ENCODE peak calls at places on chromosomes 2 and 18, in ten cellular contexts. U is EL; V is Calu3; A is activated CD4-positive, CD25-positive, alpha-beta regulatory T cell treated with anti-CD3 and anti-CD28 coated beads, Interleukin-2, amount 50 U/mL, for 72 hours; G is GM10248; R is GM12865; X is GM03348; M is fibroblast of lung; D is hippocampal formation; C is stimulated activated CD4-positive, alpha-beta T cell treated with anti-CD3 and anti-CD28 coated beads, Interleukin-15, amount 100 ng/mL, for 24 hours. P is an unnamed sample.

GRCh38 chr2:37599688-37600525 is 71.5 kb downstream of the CDC42EP3 start:
- DNase-seq in M (no peak), C (peak), V (no peak), G (no peak), R (no peak), D (no peak), U (no peak), X (no peak), A (no peak), P (no peak)

GRCh38 chr2:68157002-68157401 is 686 bp upstream of the PNO1 start:
- DNase-seq in G (no peak), D (no peak), U (no peak), A (no peak), R (no peak), C (no peak), M (peak), X (peak), V (no peak), P (no peak)

GRCh38 chr2:108927936-108928659 is 60.9 kb downstream of the EDAR start:
- DNase-seq in M (peak), D (no peak), U (peak), R (peak), X (peak), C (peak), G (peak), V (peak), A (no peak), P (no peak)

GRCh38 chr18:71212222-71212621 is 923.4 kb downstream of the SOCS6 start:
- DNase-seq in M (no peak), U (no peak), V (no peak), R (no peak), A (no peak), C (no peak), G (no peak), D (no peak), X (no peak), P (no peak)

GRCh38 chr2:106127776-106128268 is 66.3 kb downstream of the UXS1 start:
- DNase-seq in C (no peak), X (no peak), M (no peak), D (no peak), U (no peak), G (no peak), A (no peak), R (no peak), V (no peak), P (no peak)

GRCh38 chr2:31318360-31319336 is 84.7 kb downstream of the EHD3 start:
- DNase-seq in A (no peak), M (peak), V (no peak), R (peak), D (no peak), U (peak), G (no peak), X (peak), C (peak), P (no peak)

GRCh38 chr18:23133860-23134779 is 1.2 kb upstream of the CABLES1 start:
- DNase-seq in X (no peak), A (no peak), U (no peak), R (peak), D (no peak), G (peak), C (peak), V (peak), M (no peak), P (peak)

GRCh38 chr2:233124449-233125080 is 64.4 kb downstream of the INPP5D start:
- DNase-seq in A (no peak), U (no peak), X (no peak), G (peak), V (no peak), C (no peak), D (peak), M (no peak), R (peak), P (no peak)

GRCh38 chr18:32057624-32058165 is 34.0 kb upstream of the RNF138 start:
- DNase-seq in R (no peak), M (no peak), X (no peak), D (no peak), U (no peak), A (no peak), C (no peak), G (no peak), V (no peak), P (peak)

GRCh38 chr18:67318651-67319050 is 197.9 kb downstream of the DSEL start:
- DNase-seq in M (peak), V (no peak), G (no peak), A (no peak), C (no peak), D (no peak), R (no peak), X (peak), U (peak), P (no peak)

GRCh38 chr2:200318940-200319435 is 12.5 kb downstream of the SPATS2L start:
- DNase-seq in V (no peak), D (no peak), G (no peak), A (no peak), M (no peak), C (no peak), X (no peak), R (no peak), U (no peak), P (no peak)

GRCh38 chr2:68812256-68812655 is 58.9 kb downstream of the BMP10 start:
- DNase-seq in C (no peak), X (no peak), D (no peak), R (no peak), U (no peak), G (no peak), A (no peak), V (no peak), M (no peak), P (no peak)

GRCh38 chr18:3329871-3330270 is 67.9 kb downstream of the MYL12B start:
- DNase-seq in G (no peak), R (no peak), X (no peak), A (no peak), C (no peak), D (no peak), V (no peak), U (peak), M (no peak), P (no peak)

GRCh38 chr2:126658910-126659613 is 3.1 kb downstream of the GYPC start:
- DNase-seq in G (peak), A (peak), U (peak), R (peak), D (no peak), X (peak), M (peak), C (peak), V (no peak), P (no peak)

GRCh38 chr2:232369126-232369955 is 9.2 kb upstream of the ALPP start:
- DNase-seq in G (no peak), A (no peak), X (no peak), U (no peak), R (no peak), M (no peak), V (no peak), C (no peak), D (no peak), P (no peak)

GRCh38 chr18:47730795-47731194 is 199.7 kb downstream of the SMAD2 start:
- DNase-seq in R (no peak), A (no peak), V (no peak), D (no peak), M (no peak), U (peak), C (no peak), X (no peak), G (no peak), P (no peak)

GRCh38 chr18:25557006-25557405 is 205.0 kb upstream of the ZNF521 start:
- DNase-seq in R (no peak), V (no peak), M (no peak), A (no peak), X (no peak), C (no peak), G (no peak), U (no peak), D (no peak), P (no peak)

GRCh38 chr18:74397572-74397971 is 59.5 kb downstream of the DIPK1C start:
- DNase-seq in V (no peak), D (no peak), M (no peak), C (no peak), R (no peak), A (no peak), U (no peak), G (no peak), X (no peak), P (no peak)

GRCh38 chr2:217471329-217471728 is 531.5 kb downstream of the TNS1 start:
- DNase-seq in C (no peak), R (no peak), V (no peak), G (no peak), M (peak), A (no peak), X (peak), D (no peak), U (peak), P (no peak)

GRCh38 chr2:178114462-178114861 is 2.2 kb downstream of the RBM45 start:
- DNase-seq in U (no peak), X (no peak), M (no peak), V (no peak), C (no peak), G (no peak), A (no peak), D (no peak), R (peak), P (no peak)

GRCh38 chr18:33356735-33357134 is 83.8 kb downstream of the CCDC178 start:
- DNase-seq in R (no peak), G (no peak), C (no peak), A (no peak), M (no peak), D (no peak), X (no peak), V (no peak), U (no peak), P (no peak)

GRCh38 chr18:67117804-67118203 is 398.7 kb downstream of the DSEL start:
- DNase-seq in V (no peak), A (no peak), X (no peak), U (no peak), C (no peak), R (no peak), M (peak), G (no peak), D (no peak), P (no peak)

GRCh38 chr2:144084114-144084661 is 435.7 kb downstream of the ZEB2 start:
- DNase-seq in M (peak), C (no peak), G (no peak), A (no peak), V (no peak), D (no peak), R (no peak), U (peak), X (peak), P (no peak)

GRCh38 chr2:45892757-45893156 is 241.3 kb downstream of the PRKCE start:
- DNase-seq in A (no peak), V (no peak), U (peak), C (no peak), X (no peak), G (no peak), M (peak), D (no peak), R (no peak), P (no peak)

GRCh38 chr18:78884502-78884901 is 95.1 kb upstream of the SALL3 start:
- DNase-seq in C (no peak), V (no peak), U (no peak), D (no peak), G (no peak), R (no peak), X (no peak), A (no peak), M (no peak), P (no peak)

GRCh38 chr2:240224676-240225075 is 84.2 kb upstream of the OTOS start:
- DNase-seq in D (no peak), R (no peak), A (no peak), X (peak), V (no peak), U (peak), C (no peak), M (peak), G (no peak), P (no peak)

GRCh38 chr18:32301976-32302743 is 112.3 kb downstream of the MEP1B start:
- DNase-seq in D (no peak), R (peak), C (no peak), A (no peak), U (peak), M (peak), G (peak), V (peak), X (peak), P (no peak)

GRCh38 chr2:179927041-179927440 is 65.6 kb upstream of the ZNF385B start:
- DNase-seq in X (no peak), G (no peak), U (no peak), R (no peak), V (no peak), C (no peak), M (peak), A (no peak), D (no peak), P (no peak)

GRCh38 chr2:122255924-122256323 is 500.5 kb downstream of the TSN start:
- DNase-seq in A (no peak), D (no peak), G (no peak), C (no peak), V (no peak), R (no peak), X (no peak), U (peak), M (peak), P (no peak)

P was measured in H1.